ENCODE peak calls at places on chromosomes 2 and 18, in eight cellular contexts. One of them, this sample, is unnamed.

GRCh38 chr2:159609933-159610523 is 6.3 kb downstream of the BAZ2B start:
- ATAC-seq in heart right ventricle: no peak
- ATAC-seq in stimulated activated naive CD8-positive, alpha-beta T cell treated with anti-CD3 and anti-CD28 coated beads, Interleukin-15, amount 100 ng/mL, for 72 hours: no peak
- ATAC-seq in heart left ventricle: no peak
- ATAC-seq in lower lobe of right lung: no peak
- ATAC-seq in natural killer cell: no peak
- ATAC-seq in activated naive CD4-positive, alpha-beta T cell treated with anti-CD3 and anti-CD28 coated beads, Interleukin-2, amount 50 U/mL, for 72 hours: no peak
- ATAC-seq in CD8-positive, alpha-beta T cell: no peak
- ATAC-seq in this sample: no peak

GRCh38 chr2:240906911-240907590 is 915 bp downstream of the CROCC2 start:
- ATAC-seq in heart left ventricle: no peak
- ATAC-seq in activated naive CD4-positive, alpha-beta T cell treated with anti-CD3 and anti-CD28 coated beads, Interleukin-2, amount 50 U/mL, for 72 hours: no peak
- ATAC-seq in natural killer cell: no peak
- ATAC-seq in lower lobe of right lung: no peak
- ATAC-seq in heart right ventricle: no peak
- ATAC-seq in CD8-positive, alpha-beta T cell: no peak
- ATAC-seq in stimulated activated naive CD8-positive, alpha-beta T cell treated with anti-CD3 and anti-CD28 coated beads, Interleukin-15, amount 100 ng/mL, for 72 hours: no peak
- ATAC-seq in this sample: no peak

GRCh38 chr18:70494524-70494923 is 205.7 kb downstream of the SOCS6 start:
- ATAC-seq in stimulated activated naive CD8-positive, alpha-beta T cell treated with anti-CD3 and anti-CD28 coated beads, Interleukin-15, amount 100 ng/mL, for 72 hours: no peak
- ATAC-seq in activated naive CD4-positive, alpha-beta T cell treated with anti-CD3 and anti-CD28 coated beads, Interleukin-2, amount 50 U/mL, for 72 hours: no peak
- ATAC-seq in CD8-positive, alpha-beta T cell: no peak
- ATAC-seq in natural killer cell: no peak
- ATAC-seq in heart right ventricle: no peak
- ATAC-seq in lower lobe of right lung: no peak
- ATAC-seq in heart left ventricle: no peak
- ATAC-seq in this sample: no peak

GRCh38 chr2:223822818-223823217 is 14.6 kb downstream of the AP1S3 start:
- ATAC-seq in heart right ventricle: no peak
- ATAC-seq in lower lobe of right lung: no peak
- ATAC-seq in CD8-positive, alpha-beta T cell: no peak
- ATAC-seq in stimulated activated naive CD8-positive, alpha-beta T cell treated with anti-CD3 and anti-CD28 coated beads, Interleukin-15, amount 100 ng/mL, for 72 hours: no peak
- ATAC-seq in heart left ventricle: no peak
- ATAC-seq in natural killer cell: no peak
- ATAC-seq in activated naive CD4-positive, alpha-beta T cell treated with anti-CD3 and anti-CD28 coated beads, Interleukin-2, amount 50 U/mL, for 72 hours: no peak
- ATAC-seq in this sample: no peak

GRCh38 chr18:74450626-74451025 is 6.5 kb downstream of the DIPK1C start:
- ATAC-seq in heart left ventricle: peak
- ATAC-seq in natural killer cell: no peak
- ATAC-seq in lower lobe of right lung: no peak
- ATAC-seq in CD8-positive, alpha-beta T cell: no peak
- ATAC-seq in heart right ventricle: peak
- ATAC-seq in stimulated activated naive CD8-positive, alpha-beta T cell treated with anti-CD3 and anti-CD28 coated beads, Interleukin-15, amount 100 ng/mL, for 72 hours: no peak
- ATAC-seq in activated naive CD4-positive, alpha-beta T cell treated with anti-CD3 and anti-CD28 coated beads, Interleukin-2, amount 50 U/mL, for 72 hours: no peak
- ATAC-seq in this sample: no peak

GRCh38 chr2:158968396-158969161 is at the start of gene TANC1:
- ATAC-seq in natural killer cell: peak
- ATAC-seq in heart right ventricle: peak
- ATAC-seq in heart left ventricle: peak
- ATAC-seq in stimulated activated naive CD8-positive, alpha-beta T cell treated with anti-CD3 and anti-CD28 coated beads, Interleukin-15, amount 100 ng/mL, for 72 hours: peak
- ATAC-seq in activated naive CD4-positive, alpha-beta T cell treated with anti-CD3 and anti-CD28 coated beads, Interleukin-2, amount 50 U/mL, for 72 hours: peak
- ATAC-seq in lower lobe of right lung: peak
- ATAC-seq in CD8-positive, alpha-beta T cell: peak
- ATAC-seq in this sample: peak

GRCh38 chr2:218721934-218722333 is 11.3 kb downstream of the TTLL4 start:
- ATAC-seq in activated naive CD4-positive, alpha-beta T cell treated with anti-CD3 and anti-CD28 coated beads, Interleukin-2, amount 50 U/mL, for 72 hours: no peak
- ATAC-seq in natural killer cell: no peak
- ATAC-seq in stimulated activated naive CD8-positive, alpha-beta T cell treated with anti-CD3 and anti-CD28 coated beads, Interleukin-15, amount 100 ng/mL, for 72 hours: no peak
- ATAC-seq in lower lobe of right lung: no peak
- ATAC-seq in CD8-positive, alpha-beta T cell: no peak
- ATAC-seq in heart left ventricle: no peak
- ATAC-seq in heart right ventricle: no peak
- ATAC-seq in this sample: no peak

GRCh38 chr2:226738821-226739507 is 60.7 kb downstream of the IRS1 start:
- ATAC-seq in heart right ventricle: no peak
- ATAC-seq in activated naive CD4-positive, alpha-beta T cell treated with anti-CD3 and anti-CD28 coated beads, Interleukin-2, amount 50 U/mL, for 72 hours: no peak
- ATAC-seq in stimulated activated naive CD8-positive, alpha-beta T cell treated with anti-CD3 and anti-CD28 coated beads, Interleukin-15, amount 100 ng/mL, for 72 hours: no peak
- ATAC-seq in heart left ventricle: peak
- ATAC-seq in CD8-positive, alpha-beta T cell: no peak
- ATAC-seq in lower lobe of right lung: peak
- ATAC-seq in natural killer cell: no peak
- ATAC-seq in this sample: no peak

GRCh38 chr18:62200121-62200914 is 13.3 kb downstream of the RELCH start:
- ATAC-seq in natural killer cell: no peak
- ATAC-seq in CD8-positive, alpha-beta T cell: no peak
- ATAC-seq in activated naive CD4-positive, alpha-beta T cell treated with anti-CD3 and anti-CD28 coated beads, Interleukin-2, amount 50 U/mL, for 72 hours: peak
- ATAC-seq in heart right ventricle: no peak
- ATAC-seq in heart left ventricle: no peak
- ATAC-seq in lower lobe of right lung: no peak
- ATAC-seq in stimulated activated naive CD8-positive, alpha-beta T cell treated with anti-CD3 and anti-CD28 coated beads, Interleukin-15, amount 100 ng/mL, for 72 hours: peak
- ATAC-seq in this sample: peak

GRCh38 chr18:75548353-75548752 is 120.8 kb upstream of the SMIM21 start:
- ATAC-seq in heart right ventricle: no peak
- ATAC-seq in stimulated activated naive CD8-positive, alpha-beta T cell treated with anti-CD3 and anti-CD28 coated beads, Interleukin-15, amount 100 ng/mL, for 72 hours: peak
- ATAC-seq in heart left ventricle: no peak
- ATAC-seq in activated naive CD4-positive, alpha-beta T cell treated with anti-CD3 and anti-CD28 coated beads, Interleukin-2, amount 50 U/mL, for 72 hours: peak
- ATAC-seq in CD8-positive, alpha-beta T cell: no peak
- ATAC-seq in natural killer cell: no peak
- ATAC-seq in lower lobe of right lung: no peak
- ATAC-seq in this sample: no peak

GRCh38 chr2:32965523-32966171 is 18.9 kb downstream of the LTBP1 start:
- ATAC-seq in activated naive CD4-positive, alpha-beta T cell treated with anti-CD3 and anti-CD28 coated beads, Interleukin-2, amount 50 U/mL, for 72 hours: no peak
- ATAC-seq in stimulated activated naive CD8-positive, alpha-beta T cell treated with anti-CD3 and anti-CD28 coated beads, Interleukin-15, amount 100 ng/mL, for 72 hours: no peak
- ATAC-seq in lower lobe of right lung: no peak
- ATAC-seq in heart left ventricle: no peak
- ATAC-seq in CD8-positive, alpha-beta T cell: no peak
- ATAC-seq in natural killer cell: no peak
- ATAC-seq in heart right ventricle: peak
- ATAC-seq in this sample: no peak

GRCh38 chr2:182949052-182949451 is 82.6 kb upstream of the FRZB start:
- ATAC-seq in heart left ventricle: peak
- ATAC-seq in activated naive CD4-positive, alpha-beta T cell treated with anti-CD3 and anti-CD28 coated beads, Interleukin-2, amount 50 U/mL, for 72 hours: no peak
- ATAC-seq in lower lobe of right lung: no peak
- ATAC-seq in stimulated activated naive CD8-positive, alpha-beta T cell treated with anti-CD3 and anti-CD28 coated beads, Interleukin-15, amount 100 ng/mL, for 72 hours: peak
- ATAC-seq in heart right ventricle: peak
- ATAC-seq in CD8-positive, alpha-beta T cell: no peak
- ATAC-seq in natural killer cell: no peak
- ATAC-seq in this sample: no peak

GRCh38 chr2:222751238-222751637 is 79.8 kb downstream of the MOGAT1 start:
- ATAC-seq in activated naive CD4-positive, alpha-beta T cell treated with anti-CD3 and anti-CD28 coated beads, Interleukin-2, amount 50 U/mL, for 72 hours: no peak
- ATAC-seq in CD8-positive, alpha-beta T cell: no peak
- ATAC-seq in stimulated activated naive CD8-positive, alpha-beta T cell treated with anti-CD3 and anti-CD28 coated beads, Interleukin-15, amount 100 ng/mL, for 72 hours: no peak
- ATAC-seq in natural killer cell: no peak
- ATAC-seq in lower lobe of right lung: no peak
- ATAC-seq in heart left ventricle: no peak
- ATAC-seq in heart right ventricle: no peak
- ATAC-seq in this sample: no peak

GRCh38 chr2:237734905-237735623 is 63.5 kb upstream of the RBM44 start:
- ATAC-seq in CD8-positive, alpha-beta T cell: no peak
- ATAC-seq in lower lobe of right lung: no peak
- ATAC-seq in stimulated activated naive CD8-positive, alpha-beta T cell treated with anti-CD3 and anti-CD28 coated beads, Interleukin-15, amount 100 ng/mL, for 72 hours: no peak
- ATAC-seq in activated naive CD4-positive, alpha-beta T cell treated with anti-CD3 and anti-CD28 coated beads, Interleukin-2, amount 50 U/mL, for 72 hours: no peak
- ATAC-seq in heart left ventricle: no peak
- ATAC-seq in natural killer cell: no peak
- ATAC-seq in heart right ventricle: no peak
- ATAC-seq in this sample: no peak

GRCh38 chr2:95380280-95380679 is 22.2 kb upstream of the FAHD2A start:
- ATAC-seq in CD8-positive, alpha-beta T cell: no peak
- ATAC-seq in activated naive CD4-positive, alpha-beta T cell treated with anti-CD3 and anti-CD28 coated beads, Interleukin-2, amount 50 U/mL, for 72 hours: no peak
- ATAC-seq in stimulated activated naive CD8-positive, alpha-beta T cell treated with anti-CD3 and anti-CD28 coated beads, Interleukin-15, amount 100 ng/mL, for 72 hours: no peak
- ATAC-seq in heart left ventricle: no peak
- ATAC-seq in lower lobe of right lung: no peak
- ATAC-seq in natural killer cell: no peak
- ATAC-seq in heart right ventricle: no peak
- ATAC-seq in this sample: no peak

GRCh38 chr2:241618836-241619235 is 18.1 kb downstream of the THAP4 start:
- ATAC-seq in heart left ventricle: peak
- ATAC-seq in CD8-positive, alpha-beta T cell: no peak
- ATAC-seq in stimulated activated naive CD8-positive, alpha-beta T cell treated with anti-CD3 and anti-CD28 coated beads, Interleukin-15, amount 100 ng/mL, for 72 hours: no peak
- ATAC-seq in lower lobe of right lung: no peak
- ATAC-seq in activated naive CD4-positive, alpha-beta T cell treated with anti-CD3 and anti-CD28 coated beads, Interleukin-2, amount 50 U/mL, for 72 hours: no peak
- ATAC-seq in natural killer cell: no peak
- ATAC-seq in heart right ventricle: no peak
- ATAC-seq in this sample: no peak

GRCh38 chr18:79883461-79884295 is 67.8 kb downstream of the SLC66A2 start:
- ATAC-seq in heart left ventricle: no peak
- ATAC-seq in lower lobe of right lung: peak
- ATAC-seq in heart right ventricle: no peak
- ATAC-seq in CD8-positive, alpha-beta T cell: no peak
- ATAC-seq in natural killer cell: no peak
- ATAC-seq in activated naive CD4-positive, alpha-beta T cell treated with anti-CD3 and anti-CD28 coated beads, Interleukin-2, amount 50 U/mL, for 72 hours: no peak
- ATAC-seq in stimulated activated naive CD8-positive, alpha-beta T cell treated with anti-CD3 and anti-CD28 coated beads, Interleukin-15, amount 100 ng/mL, for 72 hours: peak
- ATAC-seq in this sample: no peak

GRCh38 chr2:62719757-62720156 is 14.2 kb downstream of the EHBP1 start:
- ATAC-seq in natural killer cell: no peak
- ATAC-seq in lower lobe of right lung: no peak
- ATAC-seq in stimulated activated naive CD8-positive, alpha-beta T cell treated with anti-CD3 and anti-CD28 coated beads, Interleukin-15, amount 100 ng/mL, for 72 hours: peak
- ATAC-seq in CD8-positive, alpha-beta T cell: no peak
- ATAC-seq in activated naive CD4-positive, alpha-beta T cell treated with anti-CD3 and anti-CD28 coated beads, Interleukin-2, amount 50 U/mL, for 72 hours: no peak
- ATAC-seq in heart left ventricle: no peak
- ATAC-seq in heart right ventricle: no peak
- ATAC-seq in this sample: no peak

GRCh38 chr2:62144689-62145477 is 51.0 kb upstream of the B3GNT2 start:
- ATAC-seq in heart right ventricle: no peak
- ATAC-seq in heart left ventricle: no peak
- ATAC-seq in natural killer cell: no peak
- ATAC-seq in CD8-positive, alpha-beta T cell: no peak
- ATAC-seq in stimulated activated naive CD8-positive, alpha-beta T cell treated with anti-CD3 and anti-CD28 coated beads, Interleukin-15, amount 100 ng/mL, for 72 hours: no peak
- ATAC-seq in lower lobe of right lung: no peak
- ATAC-seq in activated naive CD4-positive, alpha-beta T cell treated with anti-CD3 and anti-CD28 coated beads, Interleukin-2, amount 50 U/mL, for 72 hours: no peak
- ATAC-seq in this sample: no peak

GRCh38 chr2:30282081-30282480 is 50.7 kb downstream of the LBH start:
- ATAC-seq in natural killer cell: no peak
- ATAC-seq in lower lobe of right lung: no peak
- ATAC-seq in heart left ventricle: no peak
- ATAC-seq in heart right ventricle: no peak
- ATAC-seq in stimulated activated naive CD8-positive, alpha-beta T cell treated with anti-CD3 and anti-CD28 coated beads, Interleukin-15, amount 100 ng/mL, for 72 hours: no peak
- ATAC-seq in activated naive CD4-positive, alpha-beta T cell treated with anti-CD3 and anti-CD28 coated beads, Interleukin-2, amount 50 U/mL, for 72 hours: no peak
- ATAC-seq in CD8-positive, alpha-beta T cell: peak
- ATAC-seq in this sample: no peak

GRCh38 chr18:38077219-38077618 is 511.6 kb upstream of the CELF4 start:
- ATAC-seq in activated naive CD4-positive, alpha-beta T cell treated with anti-CD3 and anti-CD28 coated beads, Interleukin-2, amount 50 U/mL, for 72 hours: no peak
- ATAC-seq in CD8-positive, alpha-beta T cell: no peak
- ATAC-seq in stimulated activated naive CD8-positive, alpha-beta T cell treated with anti-CD3 and anti-CD28 coated beads, Interleukin-15, amount 100 ng/mL, for 72 hours: no peak
- ATAC-seq in lower lobe of right lung: no peak
- ATAC-seq in heart left ventricle: no peak
- ATAC-seq in heart right ventricle: no peak
- ATAC-seq in natural killer cell: no peak
- ATAC-seq in this sample: no peak

GRCh38 chr2:186486651-186487647 is 889 bp downstream of the ZC3H15 start:
- ATAC-seq in CD8-positive, alpha-beta T cell: peak
- ATAC-seq in stimulated activated naive CD8-positive, alpha-beta T cell treated with anti-CD3 and anti-CD28 coated beads, Interleukin-15, amount 100 ng/mL, for 72 hours: peak
- ATAC-seq in heart right ventricle: no peak
- ATAC-seq in heart left ventricle: no peak
- ATAC-seq in lower lobe of right lung: no peak
- ATAC-seq in activated naive CD4-positive, alpha-beta T cell treated with anti-CD3 and anti-CD28 coated beads, Interleukin-2, amount 50 U/mL, for 72 hours: no peak
- ATAC-seq in natural killer cell: no peak
- ATAC-seq in this sample: no peak

GRCh38 chr18:7980136-7980535 is 413.0 kb downstream of the PTPRM start:
- ATAC-seq in stimulated activated naive CD8-positive, alpha-beta T cell treated with anti-CD3 and anti-CD28 coated beads, Interleukin-15, amount 100 ng/mL, for 72 hours: no peak
- ATAC-seq in heart left ventricle: no peak
- ATAC-seq in CD8-positive, alpha-beta T cell: no peak
- ATAC-seq in activated naive CD4-positive, alpha-beta T cell treated with anti-CD3 and anti-CD28 coated beads, Interleukin-2, amount 50 U/mL, for 72 hours: no peak
- ATAC-seq in natural killer cell: no peak
- ATAC-seq in heart right ventricle: no peak
- ATAC-seq in lower lobe of right lung: no peak
- ATAC-seq in this sample: no peak

GRCh38 chr2:43058761-43059160 is 167.6 kb downstream of the ZFP36L2 start:
- ATAC-seq in stimulated activated naive CD8-positive, alpha-beta T cell treated with anti-CD3 and anti-CD28 coated beads, Interleukin-15, amount 100 ng/mL, for 72 hours: no peak
- ATAC-seq in lower lobe of right lung: no peak
- ATAC-seq in heart left ventricle: no peak
- ATAC-seq in heart right ventricle: no peak
- ATAC-seq in activated naive CD4-positive, alpha-beta T cell treated with anti-CD3 and anti-CD28 coated beads, Interleukin-2, amount 50 U/mL, for 72 hours: no peak
- ATAC-seq in CD8-positive, alpha-beta T cell: no peak
- ATAC-seq in natural killer cell: no peak
- ATAC-seq in this sample: no peak

GRCh38 chr2:154507186-154507585 is 191.3 kb upstream of the KCNJ3 start:
- ATAC-seq in natural killer cell: no peak
- ATAC-seq in CD8-positive, alpha-beta T cell: no peak
- ATAC-seq in stimulated activated naive CD8-positive, alpha-beta T cell treated with anti-CD3 and anti-CD28 coated beads, Interleukin-15, amount 100 ng/mL, for 72 hours: no peak
- ATAC-seq in lower lobe of right lung: no peak
- ATAC-seq in heart left ventricle: no peak
- ATAC-seq in heart right ventricle: no peak
- ATAC-seq in activated naive CD4-positive, alpha-beta T cell treated with anti-CD3 and anti-CD28 coated beads, Interleukin-2, amount 50 U/mL, for 72 hours: no peak
- ATAC-seq in this sample: no peak

GRCh38 chr2:118992740-118993391 is 50.9 kb downstream of the MARCO start:
- ATAC-seq in heart right ventricle: no peak
- ATAC-seq in activated naive CD4-positive, alpha-beta T cell treated with anti-CD3 and anti-CD28 coated beads, Interleukin-2, amount 50 U/mL, for 72 hours: peak
- ATAC-seq in heart left ventricle: no peak
- ATAC-seq in natural killer cell: no peak
- ATAC-seq in lower lobe of right lung: no peak
- ATAC-seq in CD8-positive, alpha-beta T cell: peak
- ATAC-seq in stimulated activated naive CD8-positive, alpha-beta T cell treated with anti-CD3 and anti-CD28 coated beads, Interleukin-15, amount 100 ng/mL, for 72 hours: peak
- ATAC-seq in this sample: no peak

GRCh38 chr2:2075866-2076265 is 255.2 kb downstream of the MYT1L start:
- ATAC-seq in activated naive CD4-positive, alpha-beta T cell treated with anti-CD3 and anti-CD28 coated beads, Interleukin-2, amount 50 U/mL, for 72 hours: no peak
- ATAC-seq in heart left ventricle: no peak
- ATAC-seq in natural killer cell: no peak
- ATAC-seq in CD8-positive, alpha-beta T cell: no peak
- ATAC-seq in lower lobe of right lung: no peak
- ATAC-seq in stimulated activated naive CD8-positive, alpha-beta T cell treated with anti-CD3 and anti-CD28 coated beads, Interleukin-15, amount 100 ng/mL, for 72 hours: no peak
- ATAC-seq in heart right ventricle: no peak
- ATAC-seq in this sample: no peak

GRCh38 chr2:236548179-236548918 is 21.3 kb upstream of the ACKR3 start:
- ATAC-seq in activated naive CD4-positive, alpha-beta T cell treated with anti-CD3 and anti-CD28 coated beads, Interleukin-2, amount 50 U/mL, for 72 hours: no peak
- ATAC-seq in heart left ventricle: no peak
- ATAC-seq in heart right ventricle: no peak
- ATAC-seq in stimulated activated naive CD8-positive, alpha-beta T cell treated with anti-CD3 and anti-CD28 coated beads, Interleukin-15, amount 100 ng/mL, for 72 hours: no peak
- ATAC-seq in natural killer cell: no peak
- ATAC-seq in lower lobe of right lung: no peak
- ATAC-seq in CD8-positive, alpha-beta T cell: no peak
- ATAC-seq in this sample: no peak

GRCh38 chr2:30691948-30692828 is 115.1 kb downstream of the CAPN13 start:
- ATAC-seq in activated naive CD4-positive, alpha-beta T cell treated with anti-CD3 and anti-CD28 coated beads, Interleukin-2, amount 50 U/mL, for 72 hours: no peak
- ATAC-seq in heart right ventricle: peak
- ATAC-seq in lower lobe of right lung: peak
- ATAC-seq in CD8-positive, alpha-beta T cell: no peak
- ATAC-seq in natural killer cell: no peak
- ATAC-seq in heart left ventricle: peak
- ATAC-seq in stimulated activated naive CD8-positive, alpha-beta T cell treated with anti-CD3 and anti-CD28 coated beads, Interleukin-15, amount 100 ng/mL, for 72 hours: no peak
- ATAC-seq in this sample: no peak

GRCh38 chr2:43441195-43441594 is 154.6 kb downstream of the THADA start:
- ATAC-seq in stimulated activated naive CD8-positive, alpha-beta T cell treated with anti-CD3 and anti-CD28 coated beads, Interleukin-15, amount 100 ng/mL, for 72 hours: no peak
- ATAC-seq in heart left ventricle: no peak
- ATAC-seq in lower lobe of right lung: no peak
- ATAC-seq in activated naive CD4-positive, alpha-beta T cell treated with anti-CD3 and anti-CD28 coated beads, Interleukin-2, amount 50 U/mL, for 72 hours: no peak
- ATAC-seq in heart right ventricle: no peak
- ATAC-seq in natural killer cell: no peak
- ATAC-seq in CD8-positive, alpha-beta T cell: no peak
- ATAC-seq in this sample: no peak

GRCh38 chr2:217838409-217838831 is 164.4 kb downstream of the TNS1 start:
- ATAC-seq in lower lobe of right lung: no peak
- ATAC-seq in activated naive CD4-positive, alpha-beta T cell treated with anti-CD3 and anti-CD28 coated beads, Interleukin-2, amount 50 U/mL, for 72 hours: no peak
- ATAC-seq in stimulated activated naive CD8-positive, alpha-beta T cell treated with anti-CD3 and anti-CD28 coated beads, Interleukin-15, amount 100 ng/mL, for 72 hours: no peak
- ATAC-seq in natural killer cell: no peak
- ATAC-seq in heart right ventricle: peak
- ATAC-seq in heart left ventricle: peak
- ATAC-seq in CD8-positive, alpha-beta T cell: no peak
- ATAC-seq in this sample: no peak

GRCh38 chr2:177826897-177827296 is 245.7 kb downstream of the PDE11A start:
- ATAC-seq in lower lobe of right lung: no peak
- ATAC-seq in heart right ventricle: no peak
- ATAC-seq in activated naive CD4-positive, alpha-beta T cell treated with anti-CD3 and anti-CD28 coated beads, Interleukin-2, amount 50 U/mL, for 72 hours: no peak
- ATAC-seq in CD8-positive, alpha-beta T cell: no peak
- ATAC-seq in natural killer cell: no peak
- ATAC-seq in stimulated activated naive CD8-positive, alpha-beta T cell treated with anti-CD3 and anti-CD28 coated beads, Interleukin-15, amount 100 ng/mL, for 72 hours: no peak
- ATAC-seq in heart left ventricle: no peak
- ATAC-seq in this sample: no peak

This sample was measured in activated CD4-positive, CD25-positive, alpha-beta regulatory T cell treated with anti-CD3 and anti-CD28 coated beads, Interleukin-2, amount 50 U/mL, for 24 hours.